ENCODE peak calls at places on chromosomes 13 and 19, in eight cellular contexts. W is AG04449; R is omental fat pad; G is Panc1; I is activated CD8-positive, alpha-beta T cell treated with anti-CD3 and anti-CD28 coated beads for 36 hours; X is brain microvascular endothelial cell; F is kidney; D is osteocyte. N is an unnamed sample.

GRCh38 chr19:56842421-56842820 is 1.9 kb upstream of the PEG3 start:
- DNase-seq in W (no peak), R (no peak), G (no peak), I (no peak), X (no peak), F (no peak), D (no peak), N (no peak)

GRCh38 chr13:56396318-56396717 is 744.4 kb upstream of the PRR20A start:
- DNase-seq in W (no peak), R (no peak), G (no peak), I (no peak), X (no peak), F (no peak), D (no peak), N (no peak)

GRCh38 chr19:10809693-10810285 is 26.2 kb downstream of the TMED1 start:
- DNase-seq in W (no peak), R (no peak), G (no peak), I (no peak), X (no peak), F (no peak), D (no peak), N (peak; percentile 83)

GRCh38 chr19:19259741-19260140 is 13.4 kb downstream of the TM6SF2 start:
- DNase-seq in W (no peak), R (no peak), G (no peak), I (no peak), X (peak; percentile 30), F (no peak), D (no peak), N (no peak)

GRCh38 chr19:29079331-29079730 is 133.6 kb downstream of the UQCRFS1 start:
- DNase-seq in W (no peak), R (no peak), G (no peak), I (no peak), X (no peak), F (no peak), D (no peak), N (no peak)

GRCh38 chr13:44259045-44260042 is 114.3 kb upstream of the SERP2 start:
- DNase-seq in W (no peak), R (no peak), G (no peak), I (peak; percentile 92), X (peak; percentile 89), F (no peak), D (no peak), N (peak; percentile 96)

GRCh38 chr13:32164622-32165268 is 133.2 kb downstream of the FRY start:
- DNase-seq in W (no peak), R (no peak), G (no peak), I (peak; percentile 15), X (peak; percentile 73), F (no peak), D (no peak), N (no peak)

GRCh38 chr13:47869780-47870179 is 131.3 kb downstream of the SUCLA2 start:
- DNase-seq in W (no peak), R (no peak), G (no peak), I (no peak), X (no peak), F (no peak), D (peak; percentile 0), N (no peak)

GRCh38 chr13:105291987-105292386 is 1243.5 kb downstream of the EFNB2 start:
- DNase-seq in W (no peak), R (no peak), G (no peak), I (no peak), X (no peak), F (no peak), D (no peak), N (no peak)

GRCh38 chr13:102606537-102607309 is 9.9 kb downstream of the TPP2 start:
- DNase-seq in W (no peak), R (no peak), G (no peak), I (no peak), X (no peak), F (no peak), D (no peak), N (no peak)

GRCh38 chr19:31344403-31344802 is 4.8 kb downstream of the TSHZ3 start:
- DNase-seq in W (no peak), R (no peak), G (no peak), I (no peak), X (no peak), F (no peak), D (no peak), N (no peak)

GRCh38 chr19:4970558-4971423 is 1.9 kb downstream of the KDM4B start:
- DNase-seq in W (no peak), R (no peak), G (peak; percentile 5), I (no peak), X (no peak), F (no peak), D (no peak), N (no peak)

GRCh38 chr13:85040176-85040660 is 759.0 kb downstream of the SLITRK6 start:
- DNase-seq in W (no peak), R (no peak), G (no peak), I (no peak), X (no peak), F (no peak), D (no peak), N (no peak)

GRCh38 chr19:294819-295686 is 3.9 kb upstream of the PLPP2 start:
- DNase-seq in W (no peak), R (no peak), G (no peak), I (peak; percentile 60), X (peak; percentile 18), F (no peak), D (no peak), N (no peak)

GRCh38 chr13:33016414-33017409 is at the start of gene KL:
- DNase-seq in W (no peak), R (no peak), G (no peak), I (peak; percentile 24), X (no peak), F (peak; percentile 86), D (no peak), N (peak; percentile 46)

GRCh38 chr19:3683866-3684816 is 16.1 kb downstream of the PIP5K1C start:
- DNase-seq in W (no peak), R (no peak), G (no peak), I (peak; percentile 46), X (peak; percentile 95), F (peak; percentile 57), D (no peak), N (no peak)

GRCh38 chr13:60663788-60664187 is 266.8 kb downstream of the TDRD3 start:
- DNase-seq in W (no peak), R (no peak), G (no peak), I (no peak), X (no peak), F (peak; percentile 61), D (no peak), N (no peak)

GRCh38 chr19:4373601-4374441 is 26.5 kb downstream of the SH3GL1 start:
- DNase-seq in W (no peak), R (no peak), G (no peak), I (no peak), X (no peak), F (no peak), D (no peak), N (peak; percentile 77)

GRCh38 chr19:3193256-3194062 is 7.7 kb downstream of the NCLN start:
- DNase-seq in W (no peak), R (no peak), G (no peak), I (no peak), X (no peak), F (peak; percentile 73), D (no peak), N (no peak)

DNA sequence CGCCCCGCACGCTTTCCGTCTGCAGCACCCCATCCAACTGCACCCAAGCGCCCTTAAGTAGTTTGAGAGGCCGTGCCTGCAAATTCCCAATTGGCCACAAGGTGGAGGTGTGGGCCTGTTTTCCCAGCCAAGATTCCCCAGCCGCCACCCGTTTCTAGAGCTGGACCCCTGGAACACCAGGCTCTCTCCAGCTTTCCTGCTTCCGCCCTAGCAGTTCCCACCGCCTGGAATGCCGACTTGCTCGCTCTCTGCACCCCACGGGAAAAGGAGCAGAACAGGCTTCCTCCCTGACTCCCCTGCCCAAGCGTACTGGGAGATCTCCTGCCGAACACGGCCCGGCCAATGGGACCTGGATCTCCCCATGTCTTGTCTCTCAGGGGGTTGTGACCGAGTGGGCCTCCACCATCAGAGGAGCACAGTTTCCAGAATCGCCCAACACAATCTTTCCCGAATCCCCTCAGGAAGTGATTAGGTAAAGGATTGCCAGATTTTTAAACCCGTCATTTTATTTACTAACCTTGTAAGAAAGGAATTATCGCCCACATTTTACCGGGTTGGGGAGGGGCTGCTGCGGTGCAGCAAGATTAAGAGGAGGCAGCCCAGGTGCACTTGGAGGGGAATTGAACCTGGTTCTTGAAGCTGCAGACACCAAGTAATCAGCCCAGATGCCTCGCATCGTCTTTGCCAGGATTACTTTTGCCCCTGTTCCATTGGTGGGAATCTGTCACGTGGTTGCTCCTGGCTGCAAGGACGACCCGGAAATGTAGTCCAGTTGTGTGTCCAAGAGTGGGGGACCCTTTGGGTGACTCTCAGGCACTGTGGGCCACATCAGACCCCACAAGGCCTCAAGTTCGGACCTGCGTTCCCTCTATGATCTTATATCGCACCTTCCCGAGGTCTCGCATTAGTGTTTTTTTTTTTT is 3.5 kb upstream of the NAPSA start:
- DNase-seq in W (peak; percentile 28), R (peak; percentile 91), G (no peak), I (peak; percentile 88), X (peak; percentile 87), F (peak; percentile 89), D (peak; percentile 93), N (peak; percentile 77)
- TF ChIP-seq CTCF in W (peak; percentile 79), R (peak; percentile 52), G (peak; percentile 86), I (peak; percentile 90), X (peak; percentile 84), F (peak; percentile 83), D (peak; percentile 91), N (peak; percentile 93)

GRCh38 chr13:106506286-106506685 is 29.2 kb downstream of the EFNB2 start:
- DNase-seq in W (no peak), R (no peak), G (no peak), I (no peak), X (no peak), F (no peak), D (no peak), N (no peak)
- TF ChIP-seq CTCF in W (no peak), R (no peak), G (no peak), I (no peak), X (no peak), F (no peak), D (no peak), N (no peak)

GRCh38 chr19:12764698-12765097 is 10.7 kb downstream of the HOOK2 start:
- DNase-seq in W (no peak), R (no peak), G (no peak), I (no peak), X (no peak), F (peak; percentile 59), D (no peak), N (no peak)
- TF ChIP-seq CTCF in W (no peak), R (no peak), G (no peak), I (no peak), X (no peak), F (no peak), D (no peak), N (no peak)

GRCh38 chr19:51511353-51511752 is 9.8 kb upstream of the SIGLEC12 start:
- DNase-seq in W (no peak), R (no peak), G (no peak), I (peak; percentile 38), X (no peak), F (no peak), D (no peak), N (no peak)

GRCh38 chr19:51513968-51514367 is 12.4 kb upstream of the SIGLEC12 start:
- DNase-seq in W (no peak), R (no peak), G (no peak), I (no peak), X (no peak), F (no peak), D (no peak), N (no peak)

GRCh38 chr19:51509823-51510660 is 8.4 kb upstream of the SIGLEC12 start:
- DNase-seq in W (no peak), R (no peak), G (no peak), I (no peak), X (no peak), F (peak; percentile 10), D (peak; percentile 65), N (no peak)

GRCh38 chr19:51520710-51521109 is 10.8 kb downstream of the SIGLEC6 start:
- DNase-seq in W (no peak), R (no peak), G (no peak), I (no peak), X (no peak), F (no peak), D (no peak), N (no peak)

GRCh38 chr19:51514866-51515481 is 13.4 kb upstream of the SIGLEC12 start:
- DNase-seq in W (peak; percentile 1), R (no peak), G (peak; percentile 39), I (peak; percentile 32), X (peak; percentile 36), F (no peak), D (no peak), N (no peak)
- TF ChIP-seq CTCF in W (peak; percentile 66), R (peak; percentile 51), G (peak; percentile 81), I (peak; percentile 80), X (peak; percentile 76), F (peak; percentile 38), D (peak; percentile 65), N (peak; percentile 85)